ENCODE peak calls at places on chromosomes 4 and X, in five cellular contexts. One of them, this sample, is unnamed.
A peak's percentile ranks its signal among the peaks of the same experiment; 100 is the strongest.

GRCh38 chr4:124401611-124402010 is 310.9 kb downstream of the ANKRD50 start:
- DNase-seq in NCI-H774: no peak
- DNase-seq in brain pericyte: no peak
- DNase-seq in activated naive CD8-positive, alpha-beta T cell treated with anti-CD3 and anti-CD28 coated beads for 36 hours: no peak
- DNase-seq in activated naive CD4-positive, alpha-beta T cell: no peak
- DNase-seq in this sample: no peak

GRCh38 chrX:154541896-154542722 is 4.5 kb downstream of the G6PD start:
- DNase-seq in activated naive CD8-positive, alpha-beta T cell treated with anti-CD3 and anti-CD28 coated beads for 36 hours: peak; percentile 43
- DNase-seq in brain pericyte: peak; percentile 80
- DNase-seq in NCI-H774: no peak
- DNase-seq in activated naive CD4-positive, alpha-beta T cell: no peak
- DNase-seq in this sample: peak; percentile 62

GRCh38 chr4:757111-757510 is 51.5 kb downstream of the PCGF3 start:
- DNase-seq in NCI-H774: no peak
- DNase-seq in activated naive CD8-positive, alpha-beta T cell treated with anti-CD3 and anti-CD28 coated beads for 36 hours: no peak
- DNase-seq in activated naive CD4-positive, alpha-beta T cell: no peak
- DNase-seq in brain pericyte: no peak
- DNase-seq in this sample: no peak

GRCh38 chrX:38561951-38562719 is 793 bp downstream of the TSPAN7 start:
- DNase-seq in NCI-H774: no peak
- DNase-seq in brain pericyte: no peak
- DNase-seq in activated naive CD8-positive, alpha-beta T cell treated with anti-CD3 and anti-CD28 coated beads for 36 hours: no peak
- DNase-seq in activated naive CD4-positive, alpha-beta T cell: peak; percentile 1
- DNase-seq in this sample: no peak

GRCh38 chr4:52096048-52096447 is 44.9 kb downstream of the SPATA18 start:
- DNase-seq in NCI-H774: no peak
- DNase-seq in activated naive CD8-positive, alpha-beta T cell treated with anti-CD3 and anti-CD28 coated beads for 36 hours: no peak
- DNase-seq in brain pericyte: no peak
- DNase-seq in activated naive CD4-positive, alpha-beta T cell: no peak
- DNase-seq in this sample: no peak

GRCh38 chr4:144499777-144500176 is 146.2 kb upstream of the HHIP start:
- DNase-seq in brain pericyte: no peak
- DNase-seq in activated naive CD8-positive, alpha-beta T cell treated with anti-CD3 and anti-CD28 coated beads for 36 hours: no peak
- DNase-seq in activated naive CD4-positive, alpha-beta T cell: no peak
- DNase-seq in NCI-H774: no peak
- DNase-seq in this sample: no peak

GRCh38 chr4:113958766-113959540 is 20.5 kb downstream of the ARSJ start:
- DNase-seq in brain pericyte: no peak
- DNase-seq in activated naive CD8-positive, alpha-beta T cell treated with anti-CD3 and anti-CD28 coated beads for 36 hours: no peak
- DNase-seq in NCI-H774: peak; percentile 74
- DNase-seq in activated naive CD4-positive, alpha-beta T cell: no peak
- DNase-seq in this sample: no peak

GRCh38 chr4:153735901-153736461 is 23.8 kb downstream of the RNF175 start:
- DNase-seq in activated naive CD8-positive, alpha-beta T cell treated with anti-CD3 and anti-CD28 coated beads for 36 hours: no peak
- DNase-seq in activated naive CD4-positive, alpha-beta T cell: no peak
- DNase-seq in brain pericyte: no peak
- DNase-seq in NCI-H774: no peak
- DNase-seq in this sample: no peak

GRCh38 chr4:154854362-154854761 is 73.3 kb downstream of the RBM46 start:
- DNase-seq in activated naive CD4-positive, alpha-beta T cell: no peak
- DNase-seq in NCI-H774: no peak
- DNase-seq in activated naive CD8-positive, alpha-beta T cell treated with anti-CD3 and anti-CD28 coated beads for 36 hours: no peak
- DNase-seq in brain pericyte: no peak
- DNase-seq in this sample: no peak